ENCODE peak calls at places on chromosomes 7 and 10, in four cellular contexts. I is A549, Y is K562, S is HepG2. T is an unnamed sample.

GRCh38 chr10:133403359-133403758 is 9.4 kb downstream of the MTG1 start:
- DNase-seq in I (no peak), Y (no peak), S (no peak), T (no peak)

GRCh38 chr7:96921231-96921630 is 84.1 kb upstream of the DLX6 start:
- DNase-seq in I (no peak), Y (no peak), S (no peak), T (no peak)

GRCh38 chr10:78777466-78778256 is 291.1 kb upstream of the ZMIZ1 start:
- DNase-seq in I (no peak), Y (no peak), S (no peak), T (no peak)

GRCh38 chr7:2818653-2819052 is 25.5 kb downstream of the GNA12 start:
- DNase-seq in I (no peak), Y (no peak), S (no peak), T (no peak)

GRCh38 chr7:44767912-44768662 is 19.4 kb downstream of the ZMIZ2 start:
- DNase-seq in I (no peak), Y (peak), S (no peak), T (no peak)

GRCh38 chr10:106972381-106972780 is 192.1 kb downstream of the SORCS1 start:
- DNase-seq in I (no peak), Y (no peak), S (peak), T (no peak)

GRCh38 chr7:11193131-11193867 is 219.6 kb downstream of the PHF14 start:
- DNase-seq in I (no peak), Y (no peak), S (peak), T (peak)

GRCh38 chr10:112456533-112456932 is 9.5 kb downstream of the VTI1A start:
- DNase-seq in I (no peak), Y (no peak), S (peak), T (no peak)

GRCh38 chr10:60718891-60719290 is 59.4 kb upstream of the CDK1 start:
- DNase-seq in I (no peak), Y (no peak), S (no peak), T (no peak)

GRCh38 chr10:556971-557370 is 132.5 kb downstream of the DIP2C start:
- DNase-seq in I (no peak), Y (no peak), S (no peak), T (no peak)

GRCh38 chr10:50421026-50421719 is 169.9 kb upstream of the ASAH2 start:
- DNase-seq in I (peak), Y (peak), S (peak), T (peak)

GRCh38 chr7:29957521-29957920 is 32.1 kb downstream of the SCRN1 start:
- DNase-seq in I (no peak), Y (no peak), S (peak), T (no peak)

GRCh38 chr10:61621538-61622150 is 41.1 kb upstream of the CABCOCO1 start:
- DNase-seq in I (no peak), Y (no peak), S (peak), T (no peak)

GRCh38 chr7:932651-932975 is 21.9 kb downstream of the ADAP1 start:
- DNase-seq in I (no peak), Y (no peak), S (no peak), T (peak)

GRCh38 chr7:45017253-45017652 is 17.3 kb downstream of the CCM2 start:
- DNase-seq in I (no peak), Y (no peak), S (no peak), T (no peak)

GRCh38 chr7:107355616-107356015 is 114.2 kb upstream of the GPR22 start:
- DNase-seq in I (no peak), Y (no peak), S (no peak), T (no peak)

GRCh38 chr10:110628161-110628560 is 16.0 kb upstream of the RBM20 start:
- DNase-seq in I (no peak), Y (no peak), S (no peak), T (no peak)

GRCh38 chr7:143384741-143385631 is 3.8 kb downstream of the ZYX start:
- DNase-seq in I (no peak), Y (no peak), S (no peak), T (no peak)

GRCh38 chr7:34070486-34071323 is 165.4 kb downstream of the BMPER start:
- DNase-seq in I (peak), Y (no peak), S (no peak), T (no peak)
- TF ChIP-seq NR3C1 in I (no peak), Y (no peak), S (no peak), T (no peak)

GRCh38 chr7:131355917-131356777 is 28.5 kb downstream of the MKLN1 start:
- DNase-seq in I (peak), Y (no peak), S (no peak), T (no peak)
- TF ChIP-seq NR3C1 in I (no peak), Y (no peak), S (no peak), T (no peak)

DNA sequence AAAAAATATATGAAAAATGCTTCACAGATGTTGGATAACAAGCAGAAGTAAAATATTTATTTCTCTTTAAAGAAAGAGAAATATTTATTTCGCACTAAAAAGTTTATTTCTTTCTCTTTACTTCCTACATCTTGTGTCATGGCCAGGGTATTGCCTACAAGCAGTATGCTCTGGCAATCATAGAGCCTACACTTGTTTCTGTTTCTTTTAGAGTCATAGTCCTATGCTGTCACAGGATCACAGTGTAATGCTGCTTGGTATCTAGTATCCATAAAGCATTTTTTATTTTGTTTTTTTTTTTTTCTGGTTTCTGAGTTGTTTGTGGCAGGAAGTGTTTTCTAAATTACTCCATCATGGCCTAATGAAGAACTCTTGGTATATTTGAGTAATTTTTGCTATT is 116.0 kb downstream of the ATRNL1 start:
- DNase-seq in I (no peak), Y (no peak), S (no peak), T (no peak)
- TF ChIP-seq NR3C1 in I (no peak), Y (no peak), S (no peak), T (no peak)

GRCh38 chr7:144548556-144548955 is 145.1 kb upstream of the NOBOX start:
- DNase-seq in I (no peak), Y (no peak), S (no peak), T (no peak)

GRCh38 chr7:144545330-144545729 is 141.8 kb upstream of the NOBOX start:
- DNase-seq in I (no peak), Y (no peak), S (no peak), T (no peak)

GRCh38 chr7:144547888-144548287 is 144.4 kb upstream of the NOBOX start:
- DNase-seq in I (no peak), Y (no peak), S (no peak), T (no peak)

GRCh38 chr7:144546795-144547194 is 143.3 kb upstream of the NOBOX start:
- DNase-seq in I (no peak), Y (no peak), S (no peak), T (no peak)
- TF ChIP-seq NR3C1 in I (no peak), Y (no peak), S (no peak), T (no peak)

DNA sequence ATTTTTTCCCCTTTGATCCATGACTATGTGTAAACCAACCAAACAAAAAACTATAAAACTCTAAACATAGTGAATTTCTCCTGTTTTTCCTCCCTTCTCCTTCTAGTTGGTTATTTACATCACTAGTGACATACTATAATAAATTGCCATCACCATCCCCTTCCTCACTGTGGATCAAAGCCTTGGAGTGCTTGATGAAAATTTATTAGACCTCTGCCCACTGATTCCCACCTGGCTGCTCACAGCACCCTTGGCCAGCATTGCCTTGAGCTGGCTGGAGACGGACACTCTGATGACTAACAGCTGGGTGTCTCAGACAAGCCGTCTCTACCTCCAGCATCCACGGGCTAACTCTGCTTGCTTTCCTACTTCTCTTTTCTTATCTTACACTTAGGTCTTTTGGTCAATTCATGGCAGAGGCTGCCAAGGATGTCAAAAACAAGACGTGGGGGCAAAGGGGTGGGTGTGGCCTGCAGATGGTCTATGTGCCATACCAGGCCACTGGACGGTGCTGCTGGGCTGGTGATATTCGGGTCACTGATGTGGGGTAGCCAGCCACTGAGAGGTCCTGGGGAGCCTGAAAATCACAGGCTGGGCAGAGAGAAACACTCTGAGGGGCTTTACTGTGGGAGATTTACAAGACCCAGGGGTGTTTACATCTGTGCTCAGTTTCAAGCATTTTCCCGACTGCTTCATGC is 207.8 kb downstream of the TAX1BP1 start:
- DNase-seq in I (no peak), Y (no peak), S (no peak), T (no peak)
- TF ChIP-seq NR3C1 in I (no peak), Y (no peak), S (no peak), T (no peak)